ENCODE peak calls at places on chromosomes 16 and 17, in seven cellular contexts. T is BE2C; A is CD4-positive, alpha-beta memory T cell; R is iPS DF 6.9; I is neural progenitor cell; P is HAP-1; E is upper lobe of right lung. F is an unnamed sample.

GRCh38 chr17:29560306-29560705 is 6.5 kb downstream of the ABHD15 start:
- DNase-seq in T (no peak), A (no peak), R (no peak), I (no peak), P (no peak), E (no peak), F (no peak)

GRCh38 chr17:48162305-48162934 is 54.9 kb downstream of the SNX11 start:
- DNase-seq in T (no peak), A (no peak), R (no peak), I (no peak), P (no peak), E (no peak), F (no peak)

GRCh38 chr16:87608400-87608985 is 6.2 kb downstream of the JPH3 start:
- DNase-seq in T (no peak), A (peak; percentile 25), R (peak; percentile 58), I (peak; percentile 87), P (no peak), E (peak; percentile 77), F (peak; percentile 94)

GRCh38 chr17:34259151-34259550 is 4.1 kb downstream of the CCL2 start:
- DNase-seq in T (no peak), A (no peak), R (no peak), I (no peak), P (no peak), E (no peak), F (no peak)

GRCh38 chr17:15364615-15365014 is 23.2 kb upstream of the TEKT3 start:
- DNase-seq in T (no peak), A (no peak), R (no peak), I (no peak), P (no peak), E (no peak), F (no peak)

GRCh38 chr17:72502111-72502939 is 381.5 kb downstream of the SOX9 start:
- DNase-seq in T (no peak), A (no peak), R (no peak), I (peak; percentile 7), P (no peak), E (no peak), F (no peak)

GRCh38 chr17:55710410-55710809 is 12.3 kb downstream of the TMEM100 start:
- DNase-seq in T (no peak), A (no peak), R (no peak), I (no peak), P (no peak), E (no peak), F (no peak)

GRCh38 chr17:73309727-73310555 is 1.9 kb downstream of the CDC42EP4 start:
- DNase-seq in T (peak; percentile 32), A (no peak), R (no peak), I (peak; percentile 84), P (peak; percentile 58), E (no peak), F (peak; percentile 65)

GRCh38 chr17:79841369-79842135 is 2.3 kb upstream of the CBX4 start:
- DNase-seq in T (no peak), A (peak; percentile 30), R (no peak), I (peak; percentile 54), P (no peak), E (no peak), F (peak; percentile 82)

GRCh38 chr17:75676461-75676860 is 9.3 kb downstream of the SAP30BP start:
- DNase-seq in T (no peak), A (no peak), R (no peak), I (no peak), P (no peak), E (no peak), F (no peak)

GRCh38 chr17:50199651-50200446 is 1.6 kb downstream of the COL1A1 start:
- DNase-seq in T (peak; percentile 58), A (peak; percentile 81), R (no peak), I (peak; percentile 90), P (peak; percentile 87), E (peak; percentile 95), F (peak; percentile 98)
- H3K4me3 ChIP-seq in T (peak overlapping the region; percentile 21), A (peak overlapping the region; percentile 50), R (peak overlapping the region; percentile 50), I (peak overlapping the region; percentile 40), P (peak overlapping the region; percentile 33), E (peak overlapping the region; percentile 60), F (peak overlapping the region; percentile 57)

GRCh38 chr16:19700319-19700781 is 17.7 kb downstream of the KNOP1 start:
- DNase-seq in T (no peak), A (no peak), R (no peak), I (no peak), P (no peak), E (no peak), F (no peak)

GRCh38 chr16:19697756-19698318 is 20.2 kb downstream of the KNOP1 start:
- DNase-seq in T (no peak), A (no peak), R (no peak), I (no peak), P (no peak), E (no peak), F (no peak)

GRCh38 chr16:19699472-19699871 is 18.6 kb downstream of the KNOP1 start:
- DNase-seq in T (no peak), A (no peak), R (no peak), I (no peak), P (no peak), E (no peak), F (no peak)

GRCh38 chr16:19696961-19697360 is 21.1 kb downstream of the KNOP1 start:
- DNase-seq in T (no peak), A (peak; percentile 15), R (no peak), I (no peak), P (no peak), E (no peak), F (no peak)

DNA sequence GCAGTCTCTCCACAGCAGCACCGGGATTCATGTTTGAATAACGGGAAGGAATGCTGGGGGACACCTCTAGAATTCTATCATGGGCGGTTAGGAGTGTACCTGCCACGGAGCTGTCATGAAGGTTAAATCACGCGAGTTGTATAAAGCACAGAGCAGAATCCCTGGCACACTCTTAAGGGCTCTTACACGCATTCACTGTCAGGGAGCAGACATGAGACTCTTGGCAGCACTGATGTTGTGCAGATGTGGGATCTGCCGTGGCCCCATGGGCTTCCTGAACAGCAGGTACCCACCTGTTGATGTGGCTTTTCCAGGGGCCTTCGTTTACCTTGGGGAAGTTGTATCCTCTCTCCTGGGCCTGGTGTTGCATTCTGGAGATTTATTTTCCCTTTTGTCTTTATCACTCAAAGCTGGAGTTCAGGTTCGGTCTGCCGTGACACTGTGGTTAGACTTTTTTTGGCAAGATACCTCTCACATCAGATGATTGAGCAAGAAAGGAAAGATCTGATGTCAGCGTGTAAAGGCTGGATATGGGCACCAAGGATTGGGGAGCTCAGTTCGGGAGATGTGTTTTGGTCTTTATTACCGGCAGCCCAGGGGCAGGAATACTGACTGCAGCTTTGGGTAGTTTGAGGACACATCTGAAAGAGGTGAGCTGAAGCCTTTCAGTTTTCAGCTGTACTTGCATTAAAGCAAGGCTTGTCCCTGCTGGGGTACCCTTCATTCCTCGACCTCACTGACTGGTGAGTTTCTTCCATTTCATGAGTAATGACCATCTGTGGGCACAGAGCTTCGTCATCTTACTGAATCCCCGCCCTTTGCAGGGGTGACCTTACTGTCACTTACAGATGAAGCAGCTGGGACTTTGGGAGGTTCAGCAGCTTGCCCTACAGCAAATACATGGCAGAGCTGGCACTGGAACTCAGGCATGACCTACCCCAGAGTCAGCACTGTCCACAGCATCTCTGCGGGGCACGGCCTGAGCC is 19.3 kb downstream of the KNOP1 start:
- DNase-seq in T (no peak), A (no peak), R (no peak), I (no peak), P (no peak), E (no peak), F (no peak)
- H3K36me3 ChIP-seq in T (peaks cover 44% of the 10 kb centered on the region), A (peaks cover 13% of the 10 kb centered on the region), R (peaks cover 19% of the 10 kb centered on the region), I (peaks cover 5% of the 10 kb centered on the region), P (peaks cover 25% of the 10 kb centered on the region), E (peaks cover 18% of the 10 kb centered on the region), F (peaks cover 30% of the 10 kb centered on the region)

GRCh38 chr16:84838383-84838948 is 18.7 kb downstream of the CRISPLD2 start:
- DNase-seq in T (no peak), A (no peak), R (no peak), I (no peak), P (no peak), E (no peak), F (peak; percentile 40)

GRCh38 chr16:84839956-84840355 is 20.2 kb downstream of the CRISPLD2 start:
- DNase-seq in T (no peak), A (no peak), R (no peak), I (peak; percentile 51), P (no peak), E (no peak), F (peak; percentile 56)

GRCh38 chr16:84840687-84841627 is 21.2 kb downstream of the CRISPLD2 start:
- DNase-seq in T (no peak), A (no peak), R (no peak), I (no peak), P (no peak), E (no peak), F (peak; percentile 30)

GRCh38 chr16:84836967-84837366 is 17.2 kb downstream of the CRISPLD2 start:
- DNase-seq in T (no peak), A (no peak), R (no peak), I (no peak), P (no peak), E (no peak), F (no peak)

GRCh38 chr16:84839054-84839453 is 19.3 kb downstream of the CRISPLD2 start:
- DNase-seq in T (no peak), A (no peak), R (no peak), I (no peak), P (no peak), E (no peak), F (no peak)
- H3K27me3 ChIP-seq in T (no peaks in the 10 kb centered on the region), A (no peaks in the 10 kb centered on the region), R (no peaks in the 10 kb centered on the region), I (peaks cover 41% of the 10 kb centered on the region), P (peaks cover 8% of the 10 kb centered on the region), E (peaks cover 5% of the 10 kb centered on the region), F (peaks cover 3% of the 10 kb centered on the region)

DNA sequence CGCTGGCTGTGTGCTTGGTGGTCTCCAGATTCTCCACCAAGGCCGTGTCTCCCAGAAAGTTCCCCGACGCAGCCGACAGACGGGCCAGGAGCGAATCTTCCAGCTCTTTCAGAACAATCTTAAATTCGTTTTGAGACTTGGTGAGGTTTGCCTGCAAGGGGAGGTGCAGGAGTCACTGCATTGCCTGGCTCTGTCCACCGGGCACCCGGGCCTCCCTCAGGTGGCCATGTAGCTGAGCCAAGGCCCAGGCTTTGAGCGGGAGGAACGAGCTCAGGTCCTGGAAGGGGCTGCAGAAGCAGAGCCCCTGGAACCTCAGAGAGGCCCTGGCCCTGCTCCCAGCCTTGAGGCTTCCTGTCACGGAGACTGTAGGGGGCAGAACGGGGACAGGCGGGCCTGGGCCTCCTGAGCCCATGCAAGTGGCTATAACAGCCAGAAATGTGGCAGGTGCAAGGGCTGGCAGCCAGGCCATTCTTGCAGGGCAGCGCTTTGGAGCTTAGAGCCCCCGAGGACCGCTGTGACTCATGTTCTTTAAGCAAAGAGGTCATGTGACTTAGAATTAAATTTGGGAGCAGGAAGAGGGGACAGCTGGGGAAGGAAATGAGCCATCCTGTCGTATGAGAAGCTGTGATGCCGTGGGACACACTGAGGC is 72.4 kb downstream of the PGS1 start:
- DNase-seq in T (peak; percentile 62), A (no peak), R (no peak), I (no peak), P (no peak), E (no peak), F (no peak)
- H3K4me3 ChIP-seq in T (no peak overlapping the region), A (no peak overlapping the region), R (no peak overlapping the region), I (no peak overlapping the region), P (no peak overlapping the region), E (no peak overlapping the region), F (no peak overlapping the region)

DNA sequence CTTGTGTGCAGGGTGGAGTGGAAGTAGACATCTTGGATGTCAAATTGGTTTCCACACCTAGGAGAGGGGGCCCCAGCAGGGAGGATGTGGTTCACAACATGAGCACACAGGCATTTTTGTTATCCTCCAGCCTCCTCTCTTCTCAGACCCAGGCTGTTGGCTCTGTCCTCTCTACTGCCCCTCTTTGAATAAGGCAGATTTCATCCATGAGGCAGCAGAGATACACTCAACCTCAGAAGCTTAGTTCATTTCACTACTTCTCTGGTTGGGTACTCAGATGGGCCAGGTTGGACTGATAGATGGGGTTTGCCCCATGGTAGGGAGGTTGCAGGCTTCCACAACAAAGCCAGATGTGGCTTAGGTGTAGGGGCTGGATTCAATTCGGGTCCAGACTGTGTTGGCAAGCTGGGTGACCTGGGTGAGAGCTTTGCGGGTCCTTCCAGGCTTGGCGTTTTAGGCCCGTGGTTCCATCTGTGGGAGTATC is 22.2 kb upstream of the NFATC3 start:
- DNase-seq in T (no peak), A (peak; percentile 48), R (no peak), I (no peak), P (no peak), E (no peak), F (no peak)
- H3K36me3 ChIP-seq in T (peaks cover 26% of the 10 kb centered on the region), A (no peaks in the 10 kb centered on the region), R (no peaks in the 10 kb centered on the region), I (no peaks in the 10 kb centered on the region), P (peaks cover 40% of the 10 kb centered on the region), E (peaks cover 14% of the 10 kb centered on the region), F (peaks cover 8% of the 10 kb centered on the region)